ENCODE peak calls at places on chromosome 5, in ten cellular contexts. Q, V, K, S, H, R, P, I, X and A are unnamed samples.

GRCh38 chr5:96209829-96210228 is 223.2 kb downstream of the PCSK1 start:
- DNase-seq in K (no peak), R (peak), I (no peak), S (peak), Q (no peak), V (no peak), X (no peak), P (no peak), H (no peak), A (no peak)

GRCh38 chr5:134090482-134090881 is 24.0 kb upstream of the TCF7 start:
- DNase-seq in H (no peak), I (no peak), X (no peak), P (no peak), R (no peak), Q (no peak), K (no peak), V (no peak), S (no peak), A (no peak)

GRCh38 chr5:102922111-102922510 is 167.0 kb downstream of the PAM start:
- DNase-seq in S (no peak), R (no peak), K (no peak), V (no peak), H (no peak), P (no peak), Q (no peak), X (no peak), I (no peak), A (no peak)

GRCh38 chr5:34897646-34898045 is 17.7 kb downstream of the RAD1 start:
- DNase-seq in R (peak), Q (no peak), V (no peak), P (no peak), I (no peak), K (no peak), S (no peak), X (no peak), H (no peak), A (no peak)

GRCh38 chr5:142807378-142807911 is 37.3 kb downstream of the ARHGAP26 start:
- DNase-seq in V (peak), X (no peak), K (no peak), S (no peak), H (no peak), I (peak), P (no peak), R (no peak), Q (no peak), A (peak)

GRCh38 chr5:61230492-61230891 is 68.2 kb upstream of the SMIM15 start:
- DNase-seq in Q (no peak), S (no peak), V (no peak), I (no peak), R (no peak), K (no peak), H (no peak), P (no peak), X (no peak), A (no peak)

GRCh38 chr5:175712313-175712680 is 54.4 kb downstream of the HRH2 start:
- DNase-seq in K (no peak), R (no peak), P (no peak), X (no peak), I (no peak), S (no peak), H (no peak), Q (no peak), V (no peak), A (no peak)

GRCh38 chr5:176185133-176185733 is 53.0 kb upstream of the SIMC1 start:
- DNase-seq in X (no peak), S (no peak), R (no peak), H (no peak), V (no peak), Q (no peak), K (no peak), P (no peak), I (no peak), A (no peak)

GRCh38 chr5:74378464-74378863 is 262.1 kb downstream of the ENC1 start:
- DNase-seq in Q (no peak), I (no peak), P (no peak), R (peak), S (no peak), X (no peak), H (no peak), K (no peak), V (no peak), A (no peak)

GRCh38 chr5:116361171-116361967 is 213.3 kb downstream of the SEMA6A start:
- DNase-seq in H (peak), I (no peak), S (peak), R (peak), P (no peak), Q (no peak), V (peak), K (no peak), X (peak), A (no peak)

GRCh38 chr5:41334758-41335157 is 121.4 kb upstream of the C6 start:
- DNase-seq in P (no peak), Q (no peak), X (no peak), H (no peak), R (peak), V (no peak), S (no peak), I (no peak), K (no peak), A (no peak)

GRCh38 chr5:82406200-82406773 is 128.1 kb upstream of the RPS23 start:
- DNase-seq in V (peak), R (peak), P (no peak), H (no peak), Q (no peak), I (no peak), X (no peak), S (peak), K (peak), A (no peak)

GRCh38 chr5:160508780-160509361 is 87.2 kb downstream of the PTTG1 start:
- DNase-seq in K (peak), X (peak), R (peak), I (peak), P (peak), Q (peak), H (peak), S (peak), V (peak), A (peak)

GRCh38 chr5:526456-527088 is 2.3 kb upstream of the SLC9A3 start:
- DNase-seq in V (no peak), X (no peak), Q (no peak), P (no peak), S (no peak), R (no peak), H (no peak), I (no peak), K (no peak), A (no peak)

GRCh38 chr5:64506567-64507321 is 929 bp downstream of the RGS7BP start:
- DNase-seq in K (no peak), Q (no peak), I (no peak), V (peak), H (no peak), P (no peak), R (no peak), S (no peak), X (peak), A (no peak)

GRCh38 chr5:163407034-163407652 is 30.3 kb upstream of the CCNG1 start:
- DNase-seq in H (no peak), X (no peak), R (peak), K (peak), I (no peak), S (peak), V (peak), P (no peak), Q (no peak), A (no peak)

GRCh38 chr5:147417133-147417813 is 92.6 kb downstream of the DPYSL3 start:
- DNase-seq in K (no peak), Q (no peak), P (no peak), H (peak), R (peak), I (peak), X (no peak), S (peak), V (peak), A (no peak)

GRCh38 chr5:140346348-140347221 is at the start of gene HBEGF:
- DNase-seq in K (peak), R (peak), X (peak), I (peak), S (peak), P (peak), Q (peak), V (peak), H (peak), A (peak)

GRCh38 chr5:139182528-139183296 is 15.5 kb downstream of the SIL1 start:
- DNase-seq in V (no peak), S (no peak), Q (no peak), P (no peak), I (no peak), H (no peak), X (no peak), R (no peak), K (no peak), A (no peak)